ENCODE peak calls at places on chromosomes 1 and 21, in four cellular contexts. H, B, V and C are unnamed samples.

GRCh38 chr1:224433671-224434446 is 738 bp downstream of the WDR26 start:
- DNase-seq in V (peak), H (peak), B (peak), C (peak)

GRCh38 chr1:225119307-225119706 is 189.8 kb downstream of the DNAH14 start:
- DNase-seq in B (no peak), H (no peak), V (no peak), C (no peak)

GRCh38 chr1:18069903-18070302 is 37.7 kb upstream of the IGSF21 start:
- DNase-seq in B (no peak), V (no peak), H (no peak), C (no peak)

GRCh38 chr1:230915079-230915478 is 46.8 kb upstream of the C1orf198 start:
- DNase-seq in V (no peak), H (no peak), B (no peak), C (peak)

GRCh38 chr1:115796897-115797296 is 28.4 kb upstream of the CASQ2 start:
- DNase-seq in H (no peak), V (no peak), B (no peak), C (no peak)

GRCh38 chr1:213931804-213932203 is 56.0 kb upstream of the PROX1 start:
- DNase-seq in V (no peak), B (no peak), H (no peak), C (no peak)

GRCh38 chr21:35238119-35238518 is 189.0 kb upstream of the RUNX1 start:
- DNase-seq in H (no peak), B (no peak), V (no peak), C (no peak)

GRCh38 chr1:168893359-168893791 is 164.4 kb upstream of the DPT start:
- DNase-seq in H (no peak), V (no peak), B (no peak), C (peak)

GRCh38 chr1:84247425-84248220 is 53.9 kb upstream of the SAMD13 start:
- DNase-seq in V (no peak), B (no peak), H (peak), C (no peak)

GRCh38 chr1:1305300-1306069 is 2.2 kb downstream of the ACAP3 start:
- DNase-seq in B (peak), H (peak), V (peak), C (peak)

GRCh38 chr1:16183157-16183556 is 27.3 kb upstream of the EPHA2 start:
- DNase-seq in V (no peak), B (no peak), H (no peak), C (no peak)

GRCh38 chr1:205523891-205524793 is 19.7 kb downstream of the CDK18 start:
- DNase-seq in H (peak), V (peak), B (peak), C (peak)

GRCh38 chr1:94543003-94543402 is 1.4 kb upstream of the F3 start:
- DNase-seq in H (no peak), V (no peak), B (no peak), C (no peak)

GRCh38 chr1:111030590-111030989 is 66.9 kb upstream of the LRIF1 start:
- DNase-seq in V (no peak), B (no peak), H (peak), C (peak)

GRCh38 chr1:72281637-72282270 is 585 bp downstream of the NEGR1 start:
- DNase-seq in B (peak), V (peak), H (no peak), C (no peak)

GRCh38 chr1:166470057-166470456 is 303.3 kb upstream of the FAM78B start:
- DNase-seq in V (no peak), B (no peak), H (no peak), C (no peak)

GRCh38 chr1:102726417-102726816 is 381.9 kb downstream of the COL11A1 start:
- DNase-seq in B (no peak), H (no peak), V (no peak), C (no peak)

GRCh38 chr1:232620356-232620841 is 9.5 kb downstream of the SIPA1L2 start:
- DNase-seq in V (no peak), B (peak), H (peak), C (peak)

GRCh38 chr1:202252271-202252670 is 58.7 kb downstream of the LGR6 start:
- DNase-seq in H (no peak), V (no peak), B (peak), C (no peak)

GRCh38 chr1:48744032-48744431 is 32.7 kb downstream of the BEND5 start:
- DNase-seq in B (no peak), V (no peak), H (no peak), C (no peak)

GRCh38 chr1:36115931-36116330 is 9.1 kb downstream of the COL8A2 start:
- DNase-seq in B (no peak), V (no peak), H (no peak), C (no peak)

GRCh38 chr1:50257029-50257428 is 148.3 kb downstream of the ELAVL4 start:
- DNase-seq in H (no peak), V (no peak), B (no peak), C (no peak)

GRCh38 chr1:67052741-67053534 is 1.0 kb downstream of the SLC35D1 start:
- DNase-seq in H (peak), V (peak), B (no peak), C (peak)

GRCh38 chr1:196305216-196305615 is 303.0 kb downstream of the KCNT2 start:
- DNase-seq in V (no peak), H (no peak), B (no peak), C (no peak)

GRCh38 chr1:196302420-196302819 is 305.8 kb downstream of the KCNT2 start:
- DNase-seq in B (no peak), H (no peak), V (no peak), C (no peak)

GRCh38 chr1:196308171-196308570 is 300.1 kb downstream of the KCNT2 start:
- DNase-seq in H (no peak), B (no peak), V (no peak), C (no peak)

GRCh38 chr1:196306421-196306820 is 301.8 kb downstream of the KCNT2 start:
- DNase-seq in V (no peak), B (no peak), H (no peak), C (no peak)

GRCh38 chr1:196302981-196303380 is 305.3 kb downstream of the KCNT2 start:
- DNase-seq in V (no peak), B (no peak), H (no peak), C (no peak)
- H3K27ac ChIP-seq in V (no peak), B (no peak), H (no peak), C (no peak)

GRCh38 chr1:26159113-26160039 is 497 bp downstream of the FAM110D start:
- DNase-seq in B (peak), V (no peak), H (no peak), C (peak)

GRCh38 chr1:26162220-26162703 is 3.4 kb downstream of the FAM110D start:
- DNase-seq in V (no peak), B (no peak), H (no peak), C (no peak)

GRCh38 chr1:26158271-26159112 is at the start of gene FAM110D:
- DNase-seq in B (peak), H (no peak), V (no peak), C (peak)

GRCh38 chr1:26161408-26162219 is 2.7 kb downstream of the FAM110D start:
- DNase-seq in V (no peak), B (peak), H (peak), C (peak)

DNA sequence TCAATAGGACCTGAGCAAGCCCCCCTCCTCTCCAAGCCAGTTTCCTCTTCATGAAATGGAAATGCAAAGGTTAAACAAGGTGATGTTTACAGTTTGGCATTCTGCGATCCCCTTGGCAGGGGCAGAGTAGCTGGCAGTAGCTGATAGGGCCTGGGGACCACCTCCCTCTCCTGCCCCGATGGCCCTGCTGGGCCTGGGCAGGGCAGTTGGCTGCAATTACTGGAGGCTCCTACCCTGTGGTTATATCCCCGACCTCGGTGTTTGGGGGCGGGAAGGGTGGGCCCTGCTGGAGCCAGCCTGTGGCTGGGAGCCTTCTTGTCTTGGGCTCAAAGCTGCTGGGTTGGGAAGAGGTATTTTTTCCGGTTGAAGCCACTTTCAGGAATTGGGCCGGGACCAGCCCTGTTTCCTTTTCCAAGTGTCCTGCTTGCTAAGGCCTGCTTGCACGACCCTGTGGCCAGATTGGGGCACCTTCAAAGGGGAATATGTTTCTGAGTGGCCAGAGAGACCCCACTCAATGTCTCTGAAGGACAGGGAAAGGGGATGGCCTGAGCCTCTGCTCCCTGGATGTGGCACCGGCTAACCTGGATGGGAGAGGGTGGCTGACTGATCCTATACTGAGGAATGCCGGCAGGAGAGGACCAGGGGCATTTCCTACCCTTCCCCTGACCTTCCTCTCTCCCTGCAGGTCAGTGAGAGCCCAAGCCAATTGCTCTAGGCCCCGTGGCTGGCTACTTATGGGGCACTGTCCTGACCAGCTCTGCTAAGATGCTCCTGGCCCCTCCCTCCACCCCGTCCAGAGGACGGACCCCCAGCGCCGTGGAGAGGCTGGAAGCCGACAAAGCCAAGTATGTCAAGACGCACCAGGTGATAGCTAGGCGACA is 1.9 kb downstream of the FAM110D start:
- DNase-seq in V (no peak), B (no peak), H (no peak), C (no peak)
- H3K4me3 ChIP-seq in V (peak), B (peak), H (peak), C (no peak)

GRCh38 chr1:234515411-234515810 is 36.4 kb upstream of the TARBP1 start:
- DNase-seq in B (no peak), V (no peak), H (no peak), C (no peak)
- H3K27ac ChIP-seq in B (peak), V (peak), H (peak), C (peak)

GRCh38 chr1:28671254-28671780 is 2.7 kb downstream of the GMEB1 start:
- DNase-seq in H (no peak), B (no peak), V (no peak), C (no peak)
- H3K4me3 ChIP-seq in H (no peak), B (no peak), V (no peak), C (no peak)

GRCh38 chr1:169999357-169999756 is 75.1 kb downstream of the KIFAP3 start:
- DNase-seq in H (no peak), V (no peak), B (peak), C (no peak)
- H3K27ac ChIP-seq in H (no peak), V (no peak), B (peak), C (no peak)

GRCh38 chr1:246629030-246629429 is 62.8 kb downstream of the CNST start:
- DNase-seq in B (no peak), H (no peak), V (no peak), C (no peak)
- H3K4me3 ChIP-seq in B (no peak), H (no peak), V (no peak), C (no peak)